ENCODE peak calls at places on chromosomes 16 and 17, in four cellular contexts. L is K562, X is HCT116, C is HepG2. S is an unnamed sample.

GRCh38 chr16:85312642-85313540 is 200.6 kb upstream of the CIBAR2 start:
- DNase-seq in L (no peak), X (no peak), C (no peak), S (no peak)

GRCh38 chr16:50699345-50700159 is 6.1 kb downstream of the NOD2 start:
- DNase-seq in L (no peak), X (no peak), C (peak), S (no peak)

GRCh38 chr16:78957328-78958100 is 643.0 kb downstream of the MAF start:
- DNase-seq in L (no peak), X (no peak), C (no peak), S (no peak)

GRCh38 chr16:28181557-28181914 is 30.2 kb downstream of the XPO6 start:
- DNase-seq in L (no peak), X (peak), C (peak), S (peak)

GRCh38 chr16:56630134-56630533 is 2.3 kb upstream of the MT1M start:
- DNase-seq in L (no peak), X (no peak), C (no peak), S (no peak)

GRCh38 chr16:25411376-25412081 is 153.9 kb upstream of the ZKSCAN2 start:
- DNase-seq in L (no peak), X (no peak), C (no peak), S (no peak)

GRCh38 chr16:68665501-68665900 is 20.4 kb downstream of the CDH3 start:
- DNase-seq in L (no peak), X (peak), C (no peak), S (no peak)

GRCh38 chr16:69057400-69058378 is 47.8 kb upstream of the HAS3 start:
- DNase-seq in L (no peak), X (peak), C (no peak), S (peak)

GRCh38 chr16:4316732-4317461 is 1.0 kb downstream of the GLIS2 start:
- DNase-seq in L (no peak), X (no peak), C (no peak), S (no peak)

GRCh38 chr16:57304169-57305061 is 19.9 kb upstream of the PLLP start:
- DNase-seq in L (no peak), X (no peak), C (peak), S (peak)

GRCh38 chr16:76668207-76668725 is 391.1 kb downstream of the CNTNAP4 start:
- DNase-seq in L (peak), X (no peak), C (peak), S (no peak)

GRCh38 chr17:42386784-42387183 is 1.5 kb downstream of the STAT3 start:
- DNase-seq in L (no peak), X (no peak), C (no peak), S (no peak)

GRCh38 chr17:74861554-74862107 is 1.9 kb upstream of the GRIN2C start:
- DNase-seq in L (peak), X (no peak), C (no peak), S (no peak)

GRCh38 chr16:70715113-70715711 is 29.4 kb upstream of the MTSS2 start:
- DNase-seq in L (peak), X (no peak), C (no peak), S (no peak)

GRCh38 chr16:29900888-29901606 is 759 bp downstream of the ASPHD1 start:
- DNase-seq in L (no peak), X (no peak), C (no peak), S (no peak)

GRCh38 chr16:88686439-88687253 is at the start of gene SNAI3:
- DNase-seq in L (peak), X (peak), C (peak), S (no peak)

GRCh38 chr17:32503251-32504165 is 16.7 kb downstream of the CDK5R1 start:
- DNase-seq in L (no peak), X (no peak), C (no peak), S (no peak)

GRCh38 chr17:47797797-47798196 is 23.8 kb downstream of the OSBPL7 start:
- DNase-seq in L (no peak), X (no peak), C (no peak), S (no peak)

GRCh38 chr16:87266846-87267245 is 50.3 kb downstream of the C16orf95 start:
- DNase-seq in L (no peak), X (no peak), C (no peak), S (no peak)

GRCh38 chr17:7864995-7865650 is 7.3 kb downstream of the CYB5D1 start:
- DNase-seq in L (no peak), X (no peak), C (no peak), S (no peak)

GRCh38 chr17:1958134-1958881 is 66.8 kb downstream of the RTN4RL1 start:
- DNase-seq in L (no peak), X (no peak), C (no peak), S (no peak)

GRCh38 chr16:4370151-4370550 is 1.5 kb upstream of the VASN start:
- DNase-seq in L (no peak), X (no peak), C (no peak), S (no peak)

GRCh38 chr17:2777242-2777867 is 18.9 kb upstream of the RAP1GAP2 start:
- DNase-seq in L (no peak), X (no peak), C (no peak), S (no peak)

GRCh38 chr17:63675607-63676539 is 24.1 kb downstream of the LIMD2 start:
- DNase-seq in L (peak), X (peak), C (peak), S (no peak)

GRCh38 chr17:43584666-43585102 is 38.5 kb upstream of the ETV4 start:
- DNase-seq in L (no peak), X (no peak), C (peak), S (no peak)

GRCh38 chr17:51015145-51015558 is 105.5 kb downstream of the SPAG9 start:
- DNase-seq in L (no peak), X (no peak), C (no peak), S (no peak)

GRCh38 chr16:49527621-49528020 is 154.0 kb downstream of the C16orf78 start:
- DNase-seq in L (no peak), X (no peak), C (no peak), S (no peak)

GRCh38 chr16:27285676-27286196 is 17.2 kb upstream of the NSMCE1 start:
- DNase-seq in L (no peak), X (no peak), C (no peak), S (no peak)

GRCh38 chr17:63082952-63083351 is 116.9 kb downstream of the TANC2 start:
- DNase-seq in L (no peak), X (no peak), C (no peak), S (no peak)

GRCh38 chr16:52573365-52574104 is 26.6 kb upstream of the TOX3 start:
- DNase-seq in L (no peak), X (no peak), C (peak), S (no peak)

GRCh38 chr16:8740775-8741355 is 56.6 kb downstream of the TMEM186 start:
- DNase-seq in L (no peak), X (no peak), C (peak), S (no peak)

GRCh38 chr16:2386990-2387389 is 42.3 kb upstream of the CCNF start:
- DNase-seq in L (no peak), X (peak), C (peak), S (no peak)

GRCh38 chr16:76634847-76635697 is 357.9 kb downstream of the CNTNAP4 start:
- DNase-seq in L (peak), X (no peak), C (no peak), S (no peak)

GRCh38 chr17:58691701-58692238 is at the start of gene TEX14:
- DNase-seq in L (peak), X (no peak), C (no peak), S (no peak)

GRCh38 chr17:19401321-19402010 is 9.6 kb upstream of the RNF112 start:
- DNase-seq in L (no peak), X (no peak), C (no peak), S (no peak)

GRCh38 chr16:55478827-55479559 is at the start of gene MMP2:
- DNase-seq in L (no peak), X (no peak), C (no peak), S (no peak)

GRCh38 chr17:44636562-44636961 is 19.7 kb upstream of the MEIOC start:
- DNase-seq in L (no peak), X (peak), C (peak), S (no peak)

GRCh38 chr16:86667035-86667434 is 88.7 kb downstream of the FOXL1 start:
- DNase-seq in L (no peak), X (no peak), C (no peak), S (no peak)

DNA sequence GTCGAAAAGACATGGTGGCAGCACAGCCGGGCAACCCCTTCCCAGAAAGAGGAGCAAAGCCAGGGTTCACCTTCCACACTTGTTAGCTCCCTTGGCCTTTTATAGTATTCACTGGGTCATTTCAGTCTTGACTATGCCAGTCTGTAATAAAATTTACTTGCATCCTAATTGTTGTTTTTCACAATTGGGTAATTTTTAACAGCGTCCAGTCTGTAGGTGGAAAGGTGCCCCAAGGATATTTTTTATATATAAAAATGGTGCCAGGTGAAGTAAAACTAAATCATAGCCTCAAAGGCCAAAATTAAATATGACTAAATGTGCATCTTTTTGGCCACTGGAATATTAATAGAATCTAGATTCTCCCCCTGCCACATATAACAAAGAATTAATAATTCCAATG is at the start of gene KRT26:
- DNase-seq in L (no peak), X (no peak), C (no peak), S (no peak)
- TF ChIP-seq REST in L (no peak), X (no peak), C (no peak), S (no peak)

DNA sequence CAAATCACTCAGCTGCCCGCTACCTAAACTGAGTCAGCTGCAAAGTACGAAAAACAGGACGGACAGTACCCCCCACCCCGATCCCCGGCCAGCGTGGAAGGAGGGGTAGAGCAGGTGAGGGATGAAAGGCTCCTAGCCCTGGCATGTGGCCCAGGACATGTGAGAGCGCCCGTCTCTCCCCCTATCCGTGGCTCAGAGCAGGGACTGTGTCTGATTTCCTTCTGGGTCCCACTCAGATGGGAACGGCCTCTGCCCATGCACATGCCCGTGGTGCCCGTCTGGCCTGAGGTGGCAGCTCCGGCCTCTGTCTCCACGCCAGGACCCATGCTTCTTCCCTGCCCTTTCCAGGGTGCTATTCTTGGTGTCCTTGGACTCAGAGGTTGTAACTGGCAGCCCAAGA is 30.2 kb upstream of the RASD1 start:
- DNase-seq in L (no peak), X (no peak), C (no peak), S (no peak)
- TF ChIP-seq TCF7L2 in L (no peak), X (no peak), C (no peak), S (no peak)

GRCh38 chr16:82888616-82889015 is 261.8 kb downstream of the CDH13 start:
- DNase-seq in L (no peak), X (no peak), C (no peak), S (no peak)
- TF ChIP-seq REST in L (no peak), X (no peak), C (no peak), S (no peak)

GRCh38 chr17:35097776-35098175 is 21.9 kb downstream of the RAD51D start:
- DNase-seq in L (no peak), X (no peak), C (no peak), S (no peak)
- TF ChIP-seq TCF7L2 in L (no peak), X (no peak), C (no peak), S (no peak)